ENCODE peak calls at places on chromosomes 13 and 19, in seven cellular contexts. O, P, W, J, T, Q and U are unnamed samples.

GRCh38 chr13:49218493-49219051 is 1.6 kb upstream of the MLNR start:
- DNase-seq in P (no peak), Q (no peak), J (peak; percentile 50), T (no peak), W (peak; percentile 16), O (no peak), U (no peak)

GRCh38 chr13:20350380-20350763 is 118.3 kb upstream of the GJB6 start:
- DNase-seq in O (no peak), Q (no peak), P (no peak), T (no peak), J (no peak), W (no peak), U (no peak)

GRCh38 chr13:26813626-26814348 is 53.2 kb upstream of the GPR12 start:
- DNase-seq in P (no peak), O (no peak), J (no peak), W (no peak), T (no peak), Q (no peak), U (no peak)

GRCh38 chr19:43589680-43590079 is 6.3 kb downstream of the IRGQ start:
- DNase-seq in J (no peak), P (no peak), W (no peak), Q (no peak), O (no peak), T (no peak), U (no peak)

GRCh38 chr19:12784871-12785430 is 6.3 kb upstream of the JUNB start:
- DNase-seq in W (no peak), T (no peak), O (no peak), P (no peak), J (no peak), Q (no peak), U (no peak)

GRCh38 chr19:18418034-18418724 is 1.0 kb upstream of the SSBP4 start:
- DNase-seq in Q (no peak), T (no peak), J (no peak), O (no peak), W (no peak), P (peak; percentile 8), U (no peak)

GRCh38 chr13:77180011-77180410 is 146.9 kb downstream of the MYCBP2 start:
- DNase-seq in Q (no peak), W (no peak), T (no peak), P (no peak), O (no peak), J (no peak), U (no peak)

GRCh38 chr19:55563261-55563690 is 17.4 kb downstream of the ZNF579 start:
- DNase-seq in O (no peak), J (no peak), W (no peak), P (no peak), Q (peak; percentile 35), T (no peak), U (no peak)

GRCh38 chr13:37403776-37404497 is 194.6 kb downstream of the POSTN start:
- DNase-seq in P (no peak), O (peak; percentile 97), T (peak; percentile 45), Q (no peak), J (no peak), W (peak; percentile 79), U (no peak)

GRCh38 chr19:54938906-54939305 is 8.4 kb downstream of the NLRP7 start:
- DNase-seq in O (no peak), T (no peak), W (no peak), P (no peak), J (no peak), Q (no peak), U (no peak)

GRCh38 chr13:99044764-99045163 is 66.9 kb upstream of the DOCK9 start:
- DNase-seq in Q (no peak), P (no peak), J (no peak), T (no peak), W (no peak), O (no peak), U (no peak)

GRCh38 chr19:48195106-48195830 is 24.8 kb downstream of the ZSWIM9 start:
- DNase-seq in P (no peak), T (no peak), W (no peak), Q (no peak), J (no peak), O (no peak), U (no peak)

GRCh38 chr19:51501594-51502263 is at the start of gene SIGLEC12:
- DNase-seq in W (no peak), T (no peak), Q (no peak), P (no peak), O (no peak), J (peak; percentile 63), U (peak; percentile 24)

GRCh38 chr19:35908977-35909683 is 1.0 kb upstream of the TYROBP start:
- DNase-seq in J (peak; percentile 75), Q (no peak), T (no peak), P (no peak), W (no peak), O (no peak), U (peak; percentile 56)

GRCh38 chr13:87622921-87623320 is 48.2 kb upstream of the SLITRK5 start:
- DNase-seq in P (no peak), Q (peak; percentile 88), J (no peak), T (no peak), O (peak; percentile 76), W (no peak), U (no peak)

GRCh38 chr13:46010148-46010547 is 42.4 kb downstream of the ZC3H13 start:
- DNase-seq in W (no peak), O (no peak), J (no peak), T (no peak), Q (no peak), P (no peak), U (no peak)

GRCh38 chr19:44552324-44552723 is 22.8 kb upstream of the CEACAM20 start:
- DNase-seq in J (peak; percentile 42), Q (no peak), O (no peak), P (peak; percentile 43), W (peak; percentile 59), T (no peak), U (peak; percentile 56)

GRCh38 chr13:92537485-92537884 is 689.1 kb upstream of the GPC6 start:
- DNase-seq in P (no peak), O (no peak), T (no peak), J (no peak), Q (no peak), W (no peak), U (no peak)

GRCh38 chr19:5534787-5535586 is 32.8 kb downstream of the TINCR start:
- DNase-seq in J (no peak), O (no peak), Q (no peak), W (no peak), T (no peak), P (no peak), U (no peak)

GRCh38 chr19:1882786-1883692 is 2.3 kb downstream of the ABHD17A start:
- DNase-seq in T (no peak), P (no peak), J (no peak), Q (no peak), O (no peak), W (no peak), U (no peak)

GRCh38 chr19:4970558-4971423 is 1.9 kb downstream of the KDM4B start:
- DNase-seq in O (no peak), W (peak; percentile 36), P (no peak), J (no peak), Q (no peak), T (no peak), U (peak; percentile 49)

GRCh38 chr19:44847144-44848035 is 1.3 kb downstream of the NECTIN2 start:
- DNase-seq in Q (no peak), O (no peak), P (peak; percentile 65), W (peak; percentile 80), J (peak; percentile 87), T (no peak), U (peak; percentile 86)

GRCh38 chr13:50991624-50992610 is 82.3 kb downstream of the RNASEH2B start:
- DNase-seq in P (no peak), J (no peak), O (no peak), Q (no peak), W (no peak), T (no peak), U (no peak)

GRCh38 chr13:45231722-45232121 is 30.9 kb upstream of the KCTD4 start:
- DNase-seq in T (no peak), Q (no peak), O (peak; percentile 40), P (no peak), W (no peak), J (no peak), U (no peak)

GRCh38 chr19:9906475-9907087 is 29.7 kb downstream of the OLFM2 start:
- DNase-seq in T (no peak), W (no peak), P (no peak), Q (no peak), O (no peak), J (no peak), U (no peak)

GRCh38 chr19:19445288-19445687 is 39.8 kb downstream of the GATAD2A start:
- DNase-seq in J (no peak), Q (no peak), W (no peak), P (no peak), O (no peak), T (no peak), U (no peak)

GRCh38 chr19:49335071-49335783 is at the start of gene CD37:
- DNase-seq in O (no peak), T (no peak), J (no peak), W (no peak), P (no peak), Q (no peak), U (peak; percentile 31)

GRCh38 chr13:50914848-50915247 is 5.3 kb downstream of the RNASEH2B start:
- DNase-seq in J (no peak), W (peak; percentile 53), Q (no peak), T (no peak), P (no peak), O (no peak), U (no peak)

GRCh38 chr19:17513801-17514200 is 2.4 kb downstream of the PGLS start:
- DNase-seq in T (no peak), J (no peak), Q (no peak), P (no peak), O (no peak), W (peak; percentile 38), U (no peak)

GRCh38 chr13:24053505-24054251 is 106.8 kb upstream of the SPATA13 start:
- DNase-seq in T (no peak), Q (peak; percentile 75), O (peak; percentile 45), P (peak; percentile 38), W (peak; percentile 61), J (no peak), U (peak; percentile 75)